ENCODE peak calls at places on chromosomes 6 and 20, in four cellular contexts. One of them, this sample, is unnamed. For H3K27me3, the result is how much of the 10 kb centered on the place peaks cover.

GRCh38 chr20:53265304-53265875 is 293.2 kb downstream of the TSHZ2 start:
- DNase-seq in uterus: no peak
- DNase-seq in HCT116: no peak
- DNase-seq in stomach: no peak
- DNase-seq in this sample: no peak

GRCh38 chr6:113654396-113654795 is 202.7 kb upstream of the MARCKS start:
- DNase-seq in uterus: peak
- DNase-seq in HCT116: peak
- DNase-seq in stomach: peak
- DNase-seq in this sample: no peak

GRCh38 chr6:135624402-135625297 is 127.1 kb upstream of the AHI1 start:
- DNase-seq in uterus: no peak
- DNase-seq in HCT116: no peak
- DNase-seq in stomach: no peak
- DNase-seq in this sample: no peak

GRCh38 chr6:46465294-46466165 is 25.7 kb downstream of the RCAN2 start:
- DNase-seq in uterus: no peak
- DNase-seq in HCT116: no peak
- DNase-seq in stomach: no peak
- DNase-seq in this sample: no peak

GRCh38 chr20:3209946-3210317 is 634 bp downstream of the ITPA start:
- DNase-seq in uterus: no peak
- DNase-seq in HCT116: no peak
- DNase-seq in stomach: no peak
- DNase-seq in this sample: no peak

GRCh38 chr20:53331151-53331973 is 262.3 kb downstream of the ZNF217 start:
- DNase-seq in uterus: no peak
- DNase-seq in HCT116: peak
- DNase-seq in stomach: no peak
- DNase-seq in this sample: no peak

GRCh38 chr20:55561259-55561658 is 444.1 kb downstream of the CBLN4 start:
- DNase-seq in uterus: no peak
- DNase-seq in HCT116: no peak
- DNase-seq in stomach: no peak
- DNase-seq in this sample: no peak

GRCh38 chr20:3311623-3312022 is 72.6 kb upstream of the SLC4A11 start:
- DNase-seq in uterus: no peak
- DNase-seq in HCT116: no peak
- DNase-seq in stomach: peak
- DNase-seq in this sample: no peak

GRCh38 chr20:62805365-62805710 is 703 bp downstream of the OGFR start:
- DNase-seq in uterus: no peak
- DNase-seq in HCT116: no peak
- DNase-seq in stomach: no peak
- DNase-seq in this sample: peak

GRCh38 chr20:23668477-23668951 is 20.3 kb downstream of the CST4 start:
- DNase-seq in uterus: peak
- DNase-seq in HCT116: peak
- DNase-seq in stomach: peak
- DNase-seq in this sample: peak

GRCh38 chr6:108260809-108261569 is at the start of gene SNX3:
- DNase-seq in uterus: peak
- DNase-seq in HCT116: peak
- DNase-seq in stomach: peak
- DNase-seq in this sample: peak
- TF ChIP-seq POLR2A in uterus: peak
- TF ChIP-seq POLR2A in HCT116: peak
- TF ChIP-seq POLR2A in stomach: no peak
- TF ChIP-seq POLR2A in this sample: peak

GRCh38 chr6:3075522-3076113 is 7.3 kb downstream of the RIPK1 start:
- DNase-seq in uterus: no peak
- DNase-seq in HCT116: no peak
- DNase-seq in stomach: no peak
- DNase-seq in this sample: no peak

GRCh38 chr6:3079700-3080099 is 11.4 kb downstream of the RIPK1 start:
- DNase-seq in uterus: no peak
- DNase-seq in HCT116: no peak
- DNase-seq in stomach: no peak
- DNase-seq in this sample: no peak

GRCh38 chr6:3073382-3073781 is 5.1 kb downstream of the RIPK1 start:
- DNase-seq in uterus: no peak
- DNase-seq in HCT116: no peak
- DNase-seq in stomach: no peak
- DNase-seq in this sample: no peak

GRCh38 chr6:3077430-3077829 is 9.1 kb downstream of the RIPK1 start:
- DNase-seq in uterus: no peak
- DNase-seq in HCT116: no peak
- DNase-seq in stomach: no peak
- DNase-seq in this sample: no peak

DNA sequence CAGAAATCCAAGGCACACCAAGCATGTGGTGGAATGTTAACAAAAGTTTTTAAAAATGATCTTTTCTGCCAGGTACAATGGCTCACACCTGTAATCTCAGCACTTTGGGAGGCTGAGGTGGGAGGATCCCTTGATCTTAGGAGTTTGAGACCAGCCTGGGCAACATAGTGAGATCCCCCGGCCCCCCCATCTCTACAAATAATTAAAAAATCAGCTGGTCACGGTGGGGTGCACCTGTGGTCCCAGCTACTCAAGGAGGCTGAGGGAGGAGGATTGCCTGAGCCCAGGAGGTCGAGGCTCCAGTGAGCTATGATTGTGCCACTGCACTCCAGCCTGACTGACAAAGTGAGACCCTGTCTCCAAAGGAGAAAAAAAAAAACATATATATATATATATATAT is 8.0 kb downstream of the RIPK1 start:
- DNase-seq in uterus: no peak
- DNase-seq in HCT116: no peak
- DNase-seq in stomach: no peak
- DNase-seq in this sample: no peak
- H3K27me3 ChIP-seq in uterus: under half
- H3K27me3 ChIP-seq in HCT116: under half
- H3K27me3 ChIP-seq in stomach: under half
- H3K27me3 ChIP-seq in this sample: under half

GRCh38 chr6:7042654-7043545 is 64.9 kb upstream of the RREB1 start:
- DNase-seq in uterus: no peak
- DNase-seq in HCT116: no peak
- DNase-seq in stomach: no peak
- DNase-seq in this sample: no peak
- TF ChIP-seq POLR2A in uterus: no peak
- TF ChIP-seq POLR2A in HCT116: no peak
- TF ChIP-seq POLR2A in stomach: no peak
- TF ChIP-seq POLR2A in this sample: no peak

GRCh38 chr20:49664914-49665313 is 48.8 kb downstream of the B4GALT5 start:
- DNase-seq in uterus: no peak
- DNase-seq in HCT116: no peak
- DNase-seq in stomach: no peak
- DNase-seq in this sample: no peak

GRCh38 chr20:49668181-49668877 is 45.3 kb downstream of the B4GALT5 start:
- DNase-seq in uterus: no peak
- DNase-seq in HCT116: no peak
- DNase-seq in stomach: peak
- DNase-seq in this sample: peak

GRCh38 chr20:49669601-49670189 is 44.0 kb downstream of the B4GALT5 start:
- DNase-seq in uterus: no peak
- DNase-seq in HCT116: no peak
- DNase-seq in stomach: no peak
- DNase-seq in this sample: no peak

GRCh38 chr20:49665796-49666195 is 47.9 kb downstream of the B4GALT5 start:
- DNase-seq in uterus: no peak
- DNase-seq in HCT116: no peak
- DNase-seq in stomach: no peak
- DNase-seq in this sample: no peak

DNA sequence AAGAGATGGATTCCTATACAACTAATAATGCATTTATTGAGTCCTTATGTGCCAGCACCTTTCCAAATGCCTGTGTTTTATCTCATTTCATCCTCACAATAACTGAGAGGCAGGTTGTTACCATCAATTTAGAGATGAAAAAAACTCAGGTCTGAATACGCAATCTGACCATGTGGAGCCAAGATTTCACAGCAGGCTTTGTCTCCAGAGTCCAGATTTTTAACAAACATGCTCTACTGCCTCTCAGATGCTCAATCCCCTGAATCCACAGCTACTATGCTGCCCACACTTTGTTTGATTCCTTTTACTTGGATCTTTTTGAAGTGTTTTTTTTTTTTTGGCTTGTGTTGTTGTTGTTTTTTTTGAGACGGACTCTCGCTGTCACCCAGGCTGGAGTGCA is 46.8 kb downstream of the B4GALT5 start:
- DNase-seq in uterus: no peak
- DNase-seq in HCT116: no peak
- DNase-seq in stomach: no peak
- DNase-seq in this sample: no peak
- H3K27me3 ChIP-seq in uterus: under half
- H3K27me3 ChIP-seq in HCT116: under half
- H3K27me3 ChIP-seq in stomach: under half
- H3K27me3 ChIP-seq in this sample: under half

DNA sequence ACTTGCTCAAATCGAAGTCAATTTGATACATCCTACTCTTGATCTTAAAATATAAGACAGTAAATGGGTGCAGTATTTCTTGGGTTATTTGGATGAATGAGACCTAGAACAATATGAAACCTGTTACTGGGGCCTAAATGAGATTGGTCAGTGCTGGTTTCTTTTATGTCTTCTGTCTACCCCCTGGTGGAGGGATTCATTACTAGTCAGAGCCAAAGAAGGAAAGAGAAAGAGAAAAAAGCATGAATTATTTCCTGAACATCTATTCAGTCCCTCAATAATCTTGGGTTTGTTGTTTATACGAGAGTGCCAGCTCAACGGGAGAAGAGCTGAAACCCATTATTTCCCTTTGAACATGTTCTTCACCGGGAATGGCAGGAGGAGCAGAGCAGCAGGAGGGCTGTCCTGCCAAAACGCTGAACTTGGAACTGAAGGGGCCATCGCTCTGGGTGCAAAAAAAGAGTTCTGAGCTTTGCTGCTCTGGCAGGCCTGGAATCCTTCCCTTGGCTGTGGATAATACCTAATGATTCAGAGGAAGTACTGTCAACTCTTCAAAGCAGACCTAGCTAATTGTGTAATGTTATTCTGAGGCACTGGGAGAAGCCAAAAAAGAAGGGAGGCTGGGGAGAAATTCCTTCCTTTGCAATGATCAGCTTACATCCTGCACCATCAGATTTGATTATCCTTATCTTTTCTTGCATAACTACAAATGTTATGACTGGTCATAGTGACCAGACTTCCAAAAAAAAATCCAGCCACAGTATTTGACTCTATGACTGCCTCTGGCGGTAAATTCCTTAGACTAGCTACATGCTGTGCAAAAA is 72.0 kb downstream of the BLOC1S5 start:
- DNase-seq in uterus: peak
- DNase-seq in HCT116: peak
- DNase-seq in stomach: no peak
- DNase-seq in this sample: no peak
- TF ChIP-seq POLR2A in uterus: no peak
- TF ChIP-seq POLR2A in HCT116: no peak
- TF ChIP-seq POLR2A in stomach: no peak
- TF ChIP-seq POLR2A in this sample: no peak

GRCh38 chr6:166006593-166007301 is 160.9 kb downstream of the TBXT start:
- DNase-seq in uterus: no peak
- DNase-seq in HCT116: no peak
- DNase-seq in stomach: no peak
- DNase-seq in this sample: no peak
- H3K27me3 ChIP-seq in uterus: under half
- H3K27me3 ChIP-seq in HCT116: under half
- H3K27me3 ChIP-seq in stomach: under half
- H3K27me3 ChIP-seq in this sample: under half

DNA sequence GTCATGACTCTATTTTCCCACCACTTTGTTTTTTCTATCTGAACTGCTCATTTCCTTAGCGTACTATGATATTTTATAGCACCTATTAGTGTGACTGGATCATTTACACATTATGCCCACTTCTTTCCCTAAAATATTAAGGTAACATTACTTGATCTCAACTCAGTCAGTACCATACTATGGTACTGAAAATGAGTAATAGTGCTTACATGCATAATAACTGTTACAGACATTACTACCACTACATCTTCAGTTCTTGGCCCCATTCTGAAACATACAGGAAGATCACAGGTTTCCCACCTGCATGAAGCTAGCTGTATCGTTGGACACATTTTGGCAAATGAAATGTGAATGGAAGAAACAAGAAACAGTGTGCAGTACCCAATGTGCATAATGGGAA is 108.7 kb upstream of the DOK5 start:
- DNase-seq in uterus: no peak
- DNase-seq in HCT116: no peak
- DNase-seq in stomach: no peak
- DNase-seq in this sample: no peak
- TF ChIP-seq POLR2A in uterus: no peak
- TF ChIP-seq POLR2A in HCT116: no peak
- TF ChIP-seq POLR2A in stomach: no peak
- TF ChIP-seq POLR2A in this sample: no peak

GRCh38 chr20:52102559-52102958 is 89.0 kb downstream of the ZFP64 start:
- DNase-seq in uterus: no peak
- DNase-seq in HCT116: no peak
- DNase-seq in stomach: no peak
- DNase-seq in this sample: no peak
- H3K27me3 ChIP-seq in uterus: under half
- H3K27me3 ChIP-seq in HCT116: under half
- H3K27me3 ChIP-seq in stomach: under half
- H3K27me3 ChIP-seq in this sample: under half

This sample was measured in Peyer's patch.